ENCODE peak calls at places on chromosomes 7 and 10, in four cellular contexts. C is IMR-90, H is H1, V is mesendoderm. L is an unnamed sample.

GRCh38 chr7:18614841-18615240 is 119.3 kb downstream of the HDAC9 start:
- DNase-seq in C (no peak), H (no peak), V (no peak), L (no peak)

GRCh38 chr10:114767589-114768393 is 53.8 kb upstream of the FHIP2A start:
- DNase-seq in C (peak), H (no peak), V (peak), L (peak)

GRCh38 chr7:41323811-41324210 is 379.1 kb downstream of the INHBA start:
- DNase-seq in C (no peak), H (no peak), V (peak), L (no peak)

GRCh38 chr7:55212838-55213237 is 152.3 kb upstream of the LANCL2 start:
- DNase-seq in C (no peak), H (no peak), V (no peak), L (no peak)

GRCh38 chr10:113585949-113586348 is 33.1 kb downstream of the HABP2 start:
- DNase-seq in C (no peak), H (no peak), V (peak), L (no peak)

GRCh38 chr10:48625013-48625412 is 20.1 kb upstream of the ARHGAP22 start:
- DNase-seq in C (peak), H (no peak), V (no peak), L (no peak)

GRCh38 chr7:37247881-37248280 is 200.8 kb downstream of the ELMO1 start:
- DNase-seq in C (peak), H (no peak), V (peak), L (peak)

GRCh38 chr7:107294182-107294581 is 125.4 kb downstream of the HBP1 start:
- DNase-seq in C (no peak), H (no peak), V (peak), L (no peak)

GRCh38 chr10:22435650-22436049 is 90.4 kb downstream of the SPAG6 start:
- DNase-seq in C (no peak), H (no peak), V (no peak), L (no peak)

GRCh38 chr10:122078965-122079401 is 90.0 kb downstream of the TACC2 start:
- DNase-seq in C (no peak), H (no peak), V (no peak), L (no peak)

GRCh38 chr10:49273082-49273465 is 25.9 kb upstream of the C10orf71 start:
- DNase-seq in C (no peak), H (no peak), V (no peak), L (no peak)

GRCh38 chr10:127149613-127150081 is 46.7 kb downstream of the INSYN2A start:
- DNase-seq in C (peak), H (no peak), V (peak), L (peak)

GRCh38 chr7:124030964-124031363 is 1.9 kb downstream of the TMEM229A start:
- DNase-seq in C (no peak), H (no peak), V (no peak), L (no peak)

GRCh38 chr7:156666368-156667109 is 26.0 kb downstream of the RNF32 start:
- DNase-seq in C (peak), H (no peak), V (peak), L (no peak)

GRCh38 chr10:131825150-131825907 is 75.5 kb upstream of the PPP2R2D start:
- DNase-seq in C (no peak), H (no peak), V (peak), L (peak)

GRCh38 chr10:113746188-113746950 is 5.1 kb upstream of the PLEKHS1 start:
- DNase-seq in C (no peak), H (no peak), V (peak), L (no peak)

GRCh38 chr7:41501466-41501865 is 201.4 kb downstream of the INHBA start:
- DNase-seq in C (no peak), H (no peak), V (no peak), L (no peak)

GRCh38 chr7:124908258-124908657 is 21.4 kb downstream of the POT1 start:
- DNase-seq in C (peak), H (no peak), V (no peak), L (no peak)

GRCh38 chr10:31761156-31761555 is 167.5 kb downstream of the ARHGAP12 start:
- DNase-seq in C (no peak), H (no peak), V (no peak), L (no peak)

GRCh38 chr10:97445357-97445721 is 467 bp downstream of the EXOSC1 start:
- DNase-seq in C (no peak), H (no peak), V (no peak), L (no peak)

GRCh38 chr7:38907066-38907465 is 1.9 kb downstream of the VPS41 start:
- DNase-seq in C (no peak), H (no peak), V (no peak), L (no peak)

GRCh38 chr10:61166065-61166464 is 222.1 kb upstream of the RHOBTB1 start:
- DNase-seq in C (no peak), H (no peak), V (peak), L (no peak)

GRCh38 chr10:16752099-16752498 is 65.1 kb downstream of the RSU1 start:
- DNase-seq in C (no peak), H (no peak), V (no peak), L (no peak)

GRCh38 chr10:132397671-132398565 is 918 bp downstream of the PWWP2B start:
- DNase-seq in C (peak), H (no peak), V (no peak), L (no peak)

GRCh38 chr10:6091630-6092029 is 2.8 kb downstream of the RBM17 start:
- DNase-seq in C (no peak), H (no peak), V (peak), L (no peak)

GRCh38 chr7:66631471-66631870 is 2.8 kb downstream of the KCTD7 start:
- DNase-seq in C (no peak), H (no peak), V (no peak), L (no peak)

GRCh38 chr10:33460461-33461294 is 126.2 kb upstream of the NRP1 start:
- DNase-seq in C (peak), H (no peak), V (peak), L (no peak)

GRCh38 chr7:101869026-101869900 is 51.8 kb downstream of the CUX1 start:
- DNase-seq in C (no peak), H (no peak), V (peak), L (peak)

GRCh38 chr7:51069411-51070083 is 247.1 kb downstream of the COBL start:
- DNase-seq in C (no peak), H (no peak), V (no peak), L (no peak)

GRCh38 chr10:110168601-110169481 is 38.6 kb upstream of the MXI1 start:
- DNase-seq in C (no peak), H (peak), V (peak), L (peak)

GRCh38 chr10:124602646-124603365 is 141.2 kb downstream of the LHPP start:
- DNase-seq in C (no peak), H (no peak), V (no peak), L (no peak)

GRCh38 chr10:105729428-105729827 is 1088.3 kb downstream of the SORCS3 start:
- DNase-seq in C (no peak), H (no peak), V (no peak), L (no peak)

GRCh38 chr10:11685787-11686218 is 56.4 kb upstream of the ECHDC3 start:
- DNase-seq in C (peak), H (no peak), V (no peak), L (no peak)

GRCh38 chr7:146875222-146875785 is 758.7 kb downstream of the CNTNAP2 start:
- DNase-seq in C (no peak), H (no peak), V (peak), L (peak)

GRCh38 chr10:75424553-75424952 is 6.9 kb upstream of the LRMDA start:
- DNase-seq in C (no peak), H (no peak), V (no peak), L (no peak)

GRCh38 chr10:53003094-53003493 is 230.5 kb upstream of the MBL2 start:
- DNase-seq in C (no peak), H (no peak), V (no peak), L (no peak)

GRCh38 chr7:1011297-1012003 is 28.5 kb downstream of the CYP2W1 start:
- DNase-seq in C (no peak), H (no peak), V (no peak), L (no peak)
- H2BK5ac ChIP-seq in C (peak), H (no peak), V (no peak), L (no peak)

GRCh38 chr7:2819954-2820397 is 24.1 kb downstream of the GNA12 start:
- DNase-seq in C (no peak), H (no peak), V (no peak), L (no peak)

GRCh38 chr7:2820508-2820934 is 23.6 kb downstream of the GNA12 start:
- DNase-seq in C (peak), H (no peak), V (peak), L (no peak)

GRCh38 chr7:2821161-2821841 is 22.8 kb downstream of the GNA12 start:
- DNase-seq in C (peak), H (peak), V (peak), L (peak)

GRCh38 chr7:2823124-2823523 is 21.0 kb downstream of the GNA12 start:
- DNase-seq in C (no peak), H (no peak), V (no peak), L (no peak)

GRCh38 chr7:2821842-2822507 is 22.1 kb downstream of the GNA12 start:
- DNase-seq in C (peak), H (no peak), V (no peak), L (no peak)
- H2BK5ac ChIP-seq in C (peak), H (peak), V (no peak), L (peak)

GRCh38 chr10:93305122-93305521 is 177.0 kb downstream of the MYOF start:
- DNase-seq in C (no peak), H (no peak), V (peak), L (no peak)

GRCh38 chr10:93313798-93314197 is 168.3 kb downstream of the MYOF start:
- DNase-seq in C (no peak), H (no peak), V (no peak), L (no peak)

DNA sequence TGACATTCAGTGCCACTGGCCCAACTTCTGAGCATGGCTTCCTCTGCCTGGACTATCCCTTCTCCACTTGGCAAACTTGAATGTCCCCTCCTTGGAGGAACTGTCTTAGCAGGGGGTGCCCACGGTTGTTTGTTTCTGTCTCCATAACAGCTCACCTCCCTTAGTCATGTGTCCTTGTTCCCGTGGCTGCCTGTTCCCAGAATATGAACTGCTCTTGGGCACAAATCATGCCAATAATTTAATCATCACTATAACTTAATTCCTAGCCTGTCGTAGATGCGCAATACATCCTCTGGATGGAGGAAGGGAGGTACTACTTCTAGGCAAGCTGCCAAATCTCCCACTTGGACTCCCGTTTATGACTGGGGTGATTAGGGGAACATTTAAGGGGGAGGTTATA is 173.1 kb downstream of the MYOF start:
- DNase-seq in C (peak), H (no peak), V (no peak), L (no peak)
- H2BK5ac ChIP-seq in C (no peak), H (no peak), V (no peak), L (no peak)

GRCh38 chr7:27685209-27685608 is 22.5 kb upstream of the HIBADH start:
- DNase-seq in C (no peak), H (no peak), V (no peak), L (no peak)
- H2BK5ac ChIP-seq in C (no peak), H (no peak), V (no peak), L (no peak)

GRCh38 chr7:129771928-129772479 is 160.5 kb downstream of the NRF1 start:
- DNase-seq in C (no peak), H (no peak), V (peak), L (peak)
- H2BK5ac ChIP-seq in C (no peak), H (peak), V (no peak), L (no peak)